ENCODE peak calls at places on chromosome 5, in seven cellular contexts. L is endothelial cell of umbilical vein; E is endodermal cell; T is CD4-positive, alpha-beta memory T cell; C is tibial artery; H is mammary epithelial cell; D is body of pancreas. X is an unnamed sample.

GRCh38 chr5:160348080-160348479 is 22.3 kb downstream of the C1QTNF2 start:
- DNase-seq in H (no peak), T (no peak), L (no peak), D (no peak), E (peak; percentile 60), C (no peak), X (no peak)

GRCh38 chr5:153043876-153044275 is 446.6 kb upstream of the GRIA1 start:
- DNase-seq in D (no peak), L (no peak), T (no peak), H (peak; percentile 90), E (no peak), C (no peak), X (no peak)

GRCh38 chr5:37198066-37198465 is 51.1 kb downstream of the CPLANE1 start:
- DNase-seq in T (no peak), E (no peak), C (no peak), D (no peak), H (no peak), L (peak; percentile 2), X (no peak)

GRCh38 chr5:108743344-108743743 is 4.4 kb upstream of the FER start:
- DNase-seq in T (no peak), D (no peak), C (no peak), H (no peak), L (no peak), E (no peak), X (no peak)

GRCh38 chr5:72281764-72282499 is 38.1 kb downstream of the MRPS27 start:
- DNase-seq in E (no peak), D (no peak), H (no peak), L (peak; percentile 39), T (no peak), C (no peak), X (no peak)

GRCh38 chr5:1076406-1076805 is 35.5 kb downstream of the SLC12A7 start:
- DNase-seq in C (no peak), L (no peak), E (no peak), D (no peak), T (no peak), H (no peak), X (no peak)

GRCh38 chr5:68290260-68290674 is 74.7 kb downstream of the PIK3R1 start:
- DNase-seq in L (no peak), C (no peak), T (no peak), H (no peak), E (no peak), D (peak; percentile 34), X (peak; percentile 62)

GRCh38 chr5:136082390-136083193 is 50.1 kb upstream of the SMAD5 start:
- DNase-seq in C (peak; percentile 85), D (peak; percentile 86), H (peak; percentile 61), L (peak; percentile 73), T (peak; percentile 52), E (peak; percentile 91), X (peak; percentile 67)

GRCh38 chr5:80254767-80255424 is 952 bp downstream of the SERINC5 start:
- DNase-seq in L (peak; percentile 57), C (no peak), D (no peak), E (no peak), H (peak; percentile 59), T (peak; percentile 41), X (peak; percentile 47)

GRCh38 chr5:24788829-24789509 is 144.2 kb upstream of the CDH10 start:
- DNase-seq in H (peak; percentile 63), D (no peak), L (no peak), E (no peak), C (no peak), T (no peak), X (no peak)

GRCh38 chr5:141914154-141914743 is 9.4 kb upstream of the DELE1 start:
- DNase-seq in H (no peak), E (peak; percentile 86), D (peak; percentile 33), L (peak; percentile 9), C (peak; percentile 47), T (no peak), X (no peak)

GRCh38 chr5:1542755-1543154 is 19.0 kb upstream of the LPCAT1 start:
- DNase-seq in C (peak; percentile 76), D (peak; percentile 26), L (peak; percentile 58), E (peak; percentile 15), H (peak; percentile 91), T (no peak), X (peak; percentile 54)

GRCh38 chr5:7907612-7908011 is 38.7 kb downstream of the MTRR start:
- DNase-seq in T (no peak), C (no peak), L (no peak), D (no peak), E (no peak), H (no peak), X (no peak)

GRCh38 chr5:7902993-7903625 is 34.2 kb downstream of the MTRR start:
- DNase-seq in L (no peak), H (no peak), D (no peak), C (no peak), E (no peak), T (no peak), X (no peak)

GRCh38 chr5:7910738-7911428 is 41.9 kb downstream of the MTRR start:
- DNase-seq in T (no peak), C (no peak), E (no peak), L (no peak), H (no peak), D (no peak), X (no peak)

GRCh38 chr5:7904170-7904569 is 35.2 kb downstream of the MTRR start:
- DNase-seq in D (no peak), H (peak; percentile 72), T (no peak), L (peak; percentile 41), C (no peak), E (no peak), X (no peak)

GRCh38 chr5:7908317-7908716 is 39.4 kb downstream of the MTRR start:
- DNase-seq in E (no peak), D (no peak), L (no peak), T (no peak), C (no peak), H (no peak), X (no peak)
- H3K9me3 ChIP-seq in E (peaks cover 24% of the 10 kb centered on the region), D (no peaks in the 10 kb centered on the region), L (no peaks in the 10 kb centered on the region), T (no peaks in the 10 kb centered on the region), C (peaks cover 18% of the 10 kb centered on the region), H (no peaks in the 10 kb centered on the region), X (no peaks in the 10 kb centered on the region)

DNA sequence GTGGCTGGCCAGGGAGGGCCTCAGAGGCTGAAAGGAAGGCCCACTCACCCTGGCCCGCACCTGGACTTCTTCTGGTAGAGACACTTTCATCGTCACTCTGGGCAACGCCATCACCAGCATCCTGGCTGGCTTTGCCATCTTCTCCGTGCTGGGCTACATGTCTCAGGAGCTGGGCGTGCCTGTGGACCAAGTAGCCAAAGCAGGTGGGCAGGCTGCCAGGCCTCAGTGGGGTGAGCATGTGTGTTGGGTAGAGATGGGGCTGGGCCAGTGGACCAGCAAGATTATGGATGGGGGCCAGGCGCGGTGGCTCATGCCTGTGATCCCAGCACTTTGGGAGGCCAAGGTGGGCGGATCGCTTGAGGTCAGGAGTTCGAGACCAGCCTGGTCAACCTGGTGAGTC is 12.6 kb downstream of the SLC6A7 start:
- DNase-seq in C (no peak), H (no peak), E (no peak), L (no peak), T (no peak), D (no peak), X (no peak)
- H3K4me3 ChIP-seq in C (no peak overlapping the region), H (no peak overlapping the region), E (no peak overlapping the region), L (no peak overlapping the region), T (no peak overlapping the region), D (no peak overlapping the region), X (no peak overlapping the region)

GRCh38 chr5:59130441-59130840 is 547.6 kb downstream of the RAB3C start:
- DNase-seq in H (peak; percentile 56), C (no peak), D (no peak), T (no peak), L (no peak), E (no peak), X (no peak)

GRCh38 chr5:59125961-59126360 is 543.1 kb downstream of the RAB3C start:
- DNase-seq in H (no peak), L (no peak), E (no peak), C (no peak), T (no peak), D (no peak), X (no peak)

GRCh38 chr5:59132131-59132530 is 549.3 kb downstream of the RAB3C start:
- DNase-seq in H (no peak), D (no peak), T (peak; percentile 44), E (no peak), C (no peak), L (no peak), X (no peak)

GRCh38 chr5:59126665-59127354 is 543.9 kb downstream of the RAB3C start:
- DNase-seq in D (no peak), E (no peak), L (peak; percentile 41), C (no peak), H (no peak), T (no peak), X (no peak)

DNA sequence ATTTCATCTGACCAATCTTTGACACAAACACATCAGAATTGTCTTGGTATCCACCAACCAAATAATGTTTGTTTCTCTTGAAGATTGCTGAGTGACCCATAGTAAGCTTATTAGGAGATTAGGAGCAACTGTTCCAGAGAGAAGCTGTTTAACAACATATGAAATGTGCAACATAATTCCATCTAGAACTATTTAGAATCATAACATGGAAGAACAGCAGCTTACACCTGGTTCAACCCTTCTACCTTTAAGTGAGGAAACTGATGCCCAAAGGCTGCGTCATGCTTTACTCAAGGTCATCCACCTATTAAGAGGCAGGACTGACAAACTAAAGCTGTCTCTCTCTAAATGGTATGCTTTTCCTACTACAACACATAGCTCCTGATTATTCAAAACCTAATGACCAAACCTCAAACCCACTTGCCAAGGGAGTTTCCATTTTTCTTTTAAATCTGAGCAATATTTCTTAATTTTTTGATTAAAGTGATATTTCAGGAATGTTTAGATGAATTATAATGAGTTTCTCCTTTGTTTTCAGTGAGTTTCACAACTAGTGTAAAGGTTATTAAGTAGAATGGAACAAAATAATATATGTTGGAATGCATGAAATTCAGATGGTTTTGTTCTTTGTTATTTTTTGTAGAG is 545.9 kb downstream of the RAB3C start:
- DNase-seq in H (no peak), L (no peak), E (no peak), T (no peak), C (no peak), D (no peak), X (no peak)
- H3K27ac ChIP-seq in H (no peak overlapping the region), L (no peak overlapping the region), E (no peak overlapping the region), T (peak overlapping the region; percentile 80), C (peak overlapping the region; percentile 78), D (no peak overlapping the region), X (no peak overlapping the region)

GRCh38 chr5:180251141-180251540 is 40.7 kb downstream of the MAPK9 start:
- DNase-seq in E (no peak), L (no peak), T (no peak), D (no peak), H (no peak), C (no peak), X (no peak)
- H3K9me3 ChIP-seq in E (peaks cover 96% of the 10 kb centered on the region), L (peaks cover 2% of the 10 kb centered on the region), T (no peaks in the 10 kb centered on the region), D (no peaks in the 10 kb centered on the region), H (peaks cover 73% of the 10 kb centered on the region), C (peaks cover 77% of the 10 kb centered on the region), X (peaks cover 8% of the 10 kb centered on the region)

GRCh38 chr5:168991311-168991710 is 309.6 kb downstream of the SLIT3 start:
- DNase-seq in D (no peak), E (no peak), H (peak; percentile 63), T (no peak), L (no peak), C (no peak), X (no peak)

GRCh38 chr5:168991991-168992390 is 308.9 kb downstream of the SLIT3 start:
- DNase-seq in E (no peak), T (no peak), C (no peak), D (no peak), H (no peak), L (no peak), X (no peak)

GRCh38 chr5:168995024-168995423 is 305.9 kb downstream of the SLIT3 start:
- DNase-seq in L (no peak), H (no peak), C (no peak), D (no peak), E (no peak), T (no peak), X (no peak)

GRCh38 chr5:168989731-168990505 is 311.0 kb downstream of the SLIT3 start:
- DNase-seq in E (no peak), H (no peak), L (no peak), T (no peak), D (no peak), C (no peak), X (no peak)

GRCh38 chr5:168992687-168993086 is 308.3 kb downstream of the SLIT3 start:
- DNase-seq in D (no peak), T (no peak), C (no peak), E (peak; percentile 74), L (no peak), H (peak; percentile 52), X (peak; percentile 33)
- H3K4me3 ChIP-seq in D (no peak overlapping the region), T (no peak overlapping the region), C (peak overlapping the region; percentile 6), E (no peak overlapping the region), L (no peak overlapping the region), H (no peak overlapping the region), X (no peak overlapping the region)

X was measured in prostate gland.